ENCODE peak calls at places on chromosomes 3 and 15, in ten cellular contexts. One of them, this sample, is unnamed. For H3K9me3, the result is how much of the 10 kb centered on the place peaks cover.

GRCh38 chr15:59999558-60000112 is 4.5 kb upstream of the FOXB1 start:
- DNase-seq in sigmoid colon: no peak
- DNase-seq in HCT116: no peak
- DNase-seq in IMR-90: no peak
- DNase-seq in heart left ventricle: no peak
- DNase-seq in body of pancreas: no peak
- DNase-seq in spleen: no peak
- DNase-seq in uterus: no peak
- DNase-seq in ovary: no peak
- DNase-seq in transverse colon: no peak
- DNase-seq in this sample: no peak

GRCh38 chr15:72382146-72382545 is 6.3 kb upstream of the HEXA start:
- DNase-seq in body of pancreas: no peak
- DNase-seq in transverse colon: no peak
- DNase-seq in uterus: no peak
- DNase-seq in heart left ventricle: no peak
- DNase-seq in spleen: no peak
- DNase-seq in sigmoid colon: no peak
- DNase-seq in IMR-90: no peak
- DNase-seq in ovary: no peak
- DNase-seq in HCT116: no peak
- DNase-seq in this sample: no peak

GRCh38 chr3:187999821-188000220 is 154.1 kb upstream of the LPP start:
- DNase-seq in ovary: no peak
- DNase-seq in spleen: no peak
- DNase-seq in transverse colon: no peak
- DNase-seq in sigmoid colon: no peak
- DNase-seq in IMR-90: no peak
- DNase-seq in uterus: no peak
- DNase-seq in body of pancreas: no peak
- DNase-seq in HCT116: no peak
- DNase-seq in heart left ventricle: no peak
- DNase-seq in this sample: no peak

GRCh38 chr3:86175051-86175536 is 815.9 kb downstream of the VGLL3 start:
- DNase-seq in sigmoid colon: no peak
- DNase-seq in uterus: no peak
- DNase-seq in body of pancreas: no peak
- DNase-seq in heart left ventricle: no peak
- DNase-seq in ovary: no peak
- DNase-seq in HCT116: no peak
- DNase-seq in transverse colon: no peak
- DNase-seq in IMR-90: no peak
- DNase-seq in spleen: no peak
- DNase-seq in this sample: no peak

GRCh38 chr3:111681705-111682426 is 86.7 kb upstream of the ZBED2 start:
- DNase-seq in ovary: no peak
- DNase-seq in HCT116: no peak
- DNase-seq in uterus: no peak
- DNase-seq in sigmoid colon: no peak
- DNase-seq in heart left ventricle: no peak
- DNase-seq in body of pancreas: no peak
- DNase-seq in IMR-90: no peak
- DNase-seq in spleen: no peak
- DNase-seq in transverse colon: no peak
- DNase-seq in this sample: no peak

GRCh38 chr3:151999936-152000335 is 126.5 kb downstream of the SUCNR1 start:
- DNase-seq in HCT116: no peak
- DNase-seq in ovary: no peak
- DNase-seq in uterus: no peak
- DNase-seq in sigmoid colon: no peak
- DNase-seq in heart left ventricle: no peak
- DNase-seq in spleen: no peak
- DNase-seq in transverse colon: no peak
- DNase-seq in IMR-90: no peak
- DNase-seq in body of pancreas: no peak
- DNase-seq in this sample: no peak

GRCh38 chr3:58047806-58048205 is 39.6 kb downstream of the FLNB start:
- DNase-seq in sigmoid colon: no peak
- DNase-seq in uterus: no peak
- DNase-seq in spleen: no peak
- DNase-seq in IMR-90: peak
- DNase-seq in HCT116: no peak
- DNase-seq in ovary: no peak
- DNase-seq in transverse colon: no peak
- DNase-seq in heart left ventricle: no peak
- DNase-seq in body of pancreas: no peak
- DNase-seq in this sample: no peak

GRCh38 chr3:174538116-174538515 is 321.0 kb upstream of the NAALADL2 start:
- DNase-seq in transverse colon: no peak
- DNase-seq in IMR-90: no peak
- DNase-seq in HCT116: no peak
- DNase-seq in uterus: no peak
- DNase-seq in heart left ventricle: no peak
- DNase-seq in spleen: no peak
- DNase-seq in body of pancreas: no peak
- DNase-seq in ovary: no peak
- DNase-seq in sigmoid colon: no peak
- DNase-seq in this sample: no peak

GRCh38 chr3:98705694-98706093 is 57.4 kb upstream of the ST3GAL6 start:
- DNase-seq in body of pancreas: no peak
- DNase-seq in ovary: no peak
- DNase-seq in spleen: no peak
- DNase-seq in IMR-90: no peak
- DNase-seq in sigmoid colon: no peak
- DNase-seq in transverse colon: no peak
- DNase-seq in uterus: no peak
- DNase-seq in HCT116: no peak
- DNase-seq in heart left ventricle: no peak
- DNase-seq in this sample: no peak

GRCh38 chr15:66070220-66070934 is 183.2 kb downstream of the MEGF11 start:
- DNase-seq in ovary: no peak
- DNase-seq in IMR-90: no peak
- DNase-seq in body of pancreas: peak
- DNase-seq in sigmoid colon: peak
- DNase-seq in HCT116: no peak
- DNase-seq in uterus: no peak
- DNase-seq in transverse colon: no peak
- DNase-seq in spleen: no peak
- DNase-seq in heart left ventricle: no peak
- DNase-seq in this sample: no peak

GRCh38 chr15:101651753-101652097 is 456 bp downstream of the TM2D3 start:
- DNase-seq in sigmoid colon: no peak
- DNase-seq in heart left ventricle: peak
- DNase-seq in transverse colon: no peak
- DNase-seq in IMR-90: no peak
- DNase-seq in HCT116: no peak
- DNase-seq in spleen: no peak
- DNase-seq in body of pancreas: peak
- DNase-seq in ovary: no peak
- DNase-seq in uterus: peak
- DNase-seq in this sample: no peak

GRCh38 chr3:192915306-192915705 is 2.4 kb downstream of the MB21D2 start:
- DNase-seq in ovary: no peak
- DNase-seq in heart left ventricle: no peak
- DNase-seq in transverse colon: no peak
- DNase-seq in uterus: no peak
- DNase-seq in sigmoid colon: no peak
- DNase-seq in HCT116: no peak
- DNase-seq in spleen: no peak
- DNase-seq in body of pancreas: no peak
- DNase-seq in IMR-90: peak
- DNase-seq in this sample: no peak

GRCh38 chr3:55486857-55487375 is at the start of gene WNT5A:
- DNase-seq in sigmoid colon: peak
- DNase-seq in uterus: peak
- DNase-seq in heart left ventricle: peak
- DNase-seq in transverse colon: peak
- DNase-seq in body of pancreas: peak
- DNase-seq in HCT116: no peak
- DNase-seq in spleen: peak
- DNase-seq in IMR-90: no peak
- DNase-seq in ovary: peak
- DNase-seq in this sample: no peak

DNA sequence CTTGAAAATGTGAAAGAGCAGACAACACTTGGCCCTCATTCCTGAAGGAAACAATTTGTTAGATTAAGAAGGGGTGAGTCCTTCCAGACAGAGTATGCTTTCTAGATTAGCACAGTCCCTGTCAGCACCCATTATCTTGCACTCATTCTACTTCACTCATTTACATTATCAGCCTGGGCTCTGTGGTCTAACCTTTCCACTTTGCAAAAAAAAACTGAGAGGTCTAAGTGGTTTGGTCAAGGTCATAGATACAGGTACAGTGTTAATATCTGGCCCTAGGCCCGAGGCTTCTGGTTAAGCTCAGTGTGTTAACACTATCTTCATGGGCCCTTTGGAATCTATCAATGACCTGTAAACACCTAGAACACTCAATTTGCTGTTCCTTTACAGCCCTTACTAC is 123.4 kb upstream of the LRRN1 start:
- DNase-seq in uterus: no peak
- DNase-seq in IMR-90: no peak
- DNase-seq in heart left ventricle: no peak
- DNase-seq in spleen: no peak
- DNase-seq in body of pancreas: peak
- DNase-seq in ovary: no peak
- DNase-seq in sigmoid colon: no peak
- DNase-seq in transverse colon: no peak
- DNase-seq in HCT116: no peak
- DNase-seq in this sample: no peak
- H3K9me3 ChIP-seq in uterus: under half
- H3K9me3 ChIP-seq in IMR-90: under half
- H3K9me3 ChIP-seq in heart left ventricle: under half
- H3K9me3 ChIP-seq in spleen: under half
- H3K9me3 ChIP-seq in body of pancreas: under half
- H3K9me3 ChIP-seq in ovary: under half
- H3K9me3 ChIP-seq in sigmoid colon: under half
- H3K9me3 ChIP-seq in transverse colon: under half
- H3K9me3 ChIP-seq in HCT116: under half
- H3K9me3 ChIP-seq in this sample: under half

GRCh38 chr3:52693071-52693470 is 7.2 kb downstream of the GNL3 start:
- DNase-seq in IMR-90: no peak
- DNase-seq in spleen: no peak
- DNase-seq in uterus: no peak
- DNase-seq in transverse colon: no peak
- DNase-seq in HCT116: no peak
- DNase-seq in ovary: no peak
- DNase-seq in body of pancreas: no peak
- DNase-seq in sigmoid colon: no peak
- DNase-seq in heart left ventricle: no peak
- DNase-seq in this sample: no peak

GRCh38 chr3:52697622-52697946 is 8.0 kb downstream of the GLT8D1 start:
- DNase-seq in heart left ventricle: no peak
- DNase-seq in sigmoid colon: no peak
- DNase-seq in ovary: no peak
- DNase-seq in uterus: no peak
- DNase-seq in body of pancreas: no peak
- DNase-seq in HCT116: no peak
- DNase-seq in transverse colon: no peak
- DNase-seq in spleen: no peak
- DNase-seq in IMR-90: no peak
- DNase-seq in this sample: no peak

GRCh38 chr3:52695798-52696649 is 9.6 kb downstream of the GLT8D1 start:
- DNase-seq in uterus: no peak
- DNase-seq in body of pancreas: no peak
- DNase-seq in ovary: no peak
- DNase-seq in transverse colon: no peak
- DNase-seq in IMR-90: no peak
- DNase-seq in spleen: no peak
- DNase-seq in HCT116: no peak
- DNase-seq in sigmoid colon: no peak
- DNase-seq in heart left ventricle: no peak
- DNase-seq in this sample: no peak

GRCh38 chr3:52694528-52695189 is 8.8 kb downstream of the GNL3 start:
- DNase-seq in sigmoid colon: no peak
- DNase-seq in IMR-90: no peak
- DNase-seq in HCT116: no peak
- DNase-seq in ovary: no peak
- DNase-seq in heart left ventricle: no peak
- DNase-seq in body of pancreas: no peak
- DNase-seq in transverse colon: no peak
- DNase-seq in uterus: no peak
- DNase-seq in spleen: no peak
- DNase-seq in this sample: no peak

GRCh38 chr3:52696830-52697621 is 8.6 kb downstream of the GLT8D1 start:
- DNase-seq in transverse colon: no peak
- DNase-seq in IMR-90: no peak
- DNase-seq in heart left ventricle: no peak
- DNase-seq in HCT116: no peak
- DNase-seq in body of pancreas: no peak
- DNase-seq in uterus: no peak
- DNase-seq in ovary: no peak
- DNase-seq in spleen: no peak
- DNase-seq in sigmoid colon: no peak
- DNase-seq in this sample: no peak
- TF ChIP-seq POLR2A in transverse colon: no peak
- TF ChIP-seq POLR2A in IMR-90: no peak
- TF ChIP-seq POLR2A in heart left ventricle: no peak
- TF ChIP-seq POLR2A in HCT116: no peak
- TF ChIP-seq POLR2A in body of pancreas: no peak
- TF ChIP-seq POLR2A in uterus: no peak
- TF ChIP-seq POLR2A in ovary: no peak
- TF ChIP-seq POLR2A in spleen: no peak
- TF ChIP-seq POLR2A in sigmoid colon: no peak
- TF ChIP-seq POLR2A in this sample: no peak

GRCh38 chr3:12288466-12289129 is at the start of gene PPARG:
- DNase-seq in ovary: peak
- DNase-seq in HCT116: peak
- DNase-seq in heart left ventricle: peak
- DNase-seq in spleen: peak
- DNase-seq in IMR-90: no peak
- DNase-seq in uterus: peak
- DNase-seq in body of pancreas: peak
- DNase-seq in sigmoid colon: no peak
- DNase-seq in transverse colon: peak
- DNase-seq in this sample: no peak
- H3K4me3 ChIP-seq in ovary: peak
- H3K4me3 ChIP-seq in HCT116: peak
- H3K4me3 ChIP-seq in heart left ventricle: peak
- H3K4me3 ChIP-seq in spleen: peak
- H3K4me3 ChIP-seq in IMR-90: peak
- H3K4me3 ChIP-seq in uterus: peak
- H3K4me3 ChIP-seq in body of pancreas: no peak
- H3K4me3 ChIP-seq in sigmoid colon: peak
- H3K4me3 ChIP-seq in transverse colon: peak
- H3K4me3 ChIP-seq in this sample: peak

GRCh38 chr15:86685263-86685662 is 605.6 kb downstream of the AGBL1 start:
- DNase-seq in heart left ventricle: no peak
- DNase-seq in uterus: no peak
- DNase-seq in ovary: no peak
- DNase-seq in spleen: no peak
- DNase-seq in IMR-90: no peak
- DNase-seq in sigmoid colon: no peak
- DNase-seq in body of pancreas: no peak
- DNase-seq in transverse colon: no peak
- DNase-seq in HCT116: no peak
- DNase-seq in this sample: no peak

GRCh38 chr15:86691091-86691490 is 611.4 kb downstream of the AGBL1 start:
- DNase-seq in sigmoid colon: no peak
- DNase-seq in transverse colon: no peak
- DNase-seq in uterus: no peak
- DNase-seq in spleen: no peak
- DNase-seq in ovary: no peak
- DNase-seq in heart left ventricle: no peak
- DNase-seq in HCT116: no peak
- DNase-seq in body of pancreas: no peak
- DNase-seq in IMR-90: no peak
- DNase-seq in this sample: no peak

GRCh38 chr15:86690566-86690965 is 610.9 kb downstream of the AGBL1 start:
- DNase-seq in heart left ventricle: no peak
- DNase-seq in spleen: no peak
- DNase-seq in ovary: no peak
- DNase-seq in IMR-90: no peak
- DNase-seq in HCT116: no peak
- DNase-seq in transverse colon: no peak
- DNase-seq in body of pancreas: no peak
- DNase-seq in uterus: no peak
- DNase-seq in sigmoid colon: no peak
- DNase-seq in this sample: no peak
- H3K9me3 ChIP-seq in heart left ventricle: under half
- H3K9me3 ChIP-seq in spleen: under half
- H3K9me3 ChIP-seq in ovary: under half
- H3K9me3 ChIP-seq in IMR-90: under half
- H3K9me3 ChIP-seq in HCT116: under half
- H3K9me3 ChIP-seq in transverse colon: under half
- H3K9me3 ChIP-seq in body of pancreas: under half
- H3K9me3 ChIP-seq in uterus: under half
- H3K9me3 ChIP-seq in sigmoid colon: under half
- H3K9me3 ChIP-seq in this sample: under half